ENCODE peak calls at places on chromosomes 4 and X, in eight cellular contexts. S is adrenal gland, Y is uterus, A is heart left ventricle, K is sigmoid colon, G is esophagus squamous epithelium, N is upper lobe of left lung, W is IMR-90. L is an unnamed sample.

GRCh38 chr4:180054291-180054690 is 2188.9 kb upstream of the TENM3 start:
- DNase-seq in N (no peak), G (no peak), Y (no peak), A (no peak), K (no peak), S (no peak), W (no peak), L (no peak)

GRCh38 chr4:147853706-147854105 is 121.8 kb downstream of the ARHGAP10 start:
- DNase-seq in G (no peak), K (no peak), S (no peak), W (peak; percentile 79), Y (no peak), N (no peak), A (no peak), L (no peak)

GRCh38 chrX:10110984-10111363 is 45.8 kb upstream of the CLCN4 start:
- DNase-seq in N (no peak), K (no peak), G (no peak), W (no peak), Y (no peak), A (no peak), S (no peak), L (no peak)

GRCh38 chrX:123851010-123851409 is 8.8 kb upstream of the XIAP start:
- DNase-seq in K (no peak), Y (no peak), G (no peak), S (no peak), A (no peak), W (no peak), N (no peak), L (no peak)

GRCh38 chrX:51332188-51332942 is at the start of gene NUDT10:
- DNase-seq in A (peak; percentile 46), N (peak; percentile 88), G (no peak), W (peak; percentile 10), S (peak; percentile 68), Y (peak; percentile 65), K (peak; percentile 74), L (no peak)

GRCh38 chrX:137194164-137194563 is 160.4 kb upstream of the GPR101 start:
- DNase-seq in A (no peak), K (no peak), W (peak; percentile 21), S (peak; percentile 50), Y (no peak), N (no peak), G (no peak), L (no peak)

GRCh38 chr4:142191901-142192300 is 555.5 kb downstream of the IL15 start:
- DNase-seq in S (no peak), G (no peak), N (no peak), K (no peak), W (no peak), A (no peak), Y (no peak), L (no peak)

GRCh38 chrX:31266172-31267076 is 194.6 kb upstream of the FTHL17 start:
- DNase-seq in K (peak; percentile 75), N (peak; percentile 93), Y (peak; percentile 25), A (peak; percentile 63), S (peak; percentile 61), W (no peak), G (no peak), L (no peak)

GRCh38 chr4:18106620-18107019 is 85.1 kb upstream of the LCORL start:
- DNase-seq in A (no peak), S (no peak), G (no peak), W (no peak), Y (no peak), K (no peak), N (no peak), L (no peak)

GRCh38 chr4:10701702-10702460 is 17.3 kb upstream of the CLNK start:
- DNase-seq in K (no peak), N (no peak), Y (no peak), W (peak; percentile 59), G (no peak), A (no peak), S (no peak), L (no peak)

GRCh38 chr4:4330794-4331193 is 40.7 kb downstream of the ZBTB49 start:
- DNase-seq in S (no peak), Y (no peak), W (no peak), G (no peak), N (no peak), A (no peak), K (peak; percentile 48), L (no peak)

GRCh38 chrX:153590961-153591956 is 7.7 kb downstream of the CCNQ start:
- DNase-seq in K (no peak), A (peak; percentile 19), N (no peak), G (no peak), S (peak; percentile 58), W (no peak), Y (no peak), L (no peak)

GRCh38 chr4:129926936-129927335 is 831.0 kb downstream of the C4orf33 start:
- DNase-seq in N (no peak), G (no peak), S (no peak), A (no peak), K (no peak), Y (no peak), W (no peak), L (no peak)

GRCh38 chr4:21769404-21770147 is 179.0 kb downstream of the KCNIP4 start:
- DNase-seq in K (no peak), W (peak; percentile 47), S (no peak), Y (no peak), A (no peak), G (no peak), N (no peak), L (no peak)

GRCh38 chrX:138745215-138745614 is 33.7 kb upstream of the FGF13 start:
- DNase-seq in A (no peak), S (no peak), G (no peak), W (peak; percentile 60), Y (peak; percentile 15), N (no peak), K (no peak), L (no peak)

GRCh38 chrX:149830192-149830873 is 48.6 kb downstream of the MAGEA9 start:
- DNase-seq in G (no peak), N (no peak), A (no peak), K (no peak), W (peak; percentile 17), S (no peak), Y (no peak), L (no peak)

GRCh38 chr4:15938182-15938581 is 358 bp downstream of the FGFBP1 start:
- DNase-seq in K (no peak), S (no peak), Y (no peak), W (no peak), N (no peak), G (no peak), A (no peak), L (no peak)
- TF ChIP-seq POLR2A in K (no peak), S (no peak), Y (no peak), W (no peak), N (no peak), G (peak; percentile 64), A (no peak), L (no peak)

DNA sequence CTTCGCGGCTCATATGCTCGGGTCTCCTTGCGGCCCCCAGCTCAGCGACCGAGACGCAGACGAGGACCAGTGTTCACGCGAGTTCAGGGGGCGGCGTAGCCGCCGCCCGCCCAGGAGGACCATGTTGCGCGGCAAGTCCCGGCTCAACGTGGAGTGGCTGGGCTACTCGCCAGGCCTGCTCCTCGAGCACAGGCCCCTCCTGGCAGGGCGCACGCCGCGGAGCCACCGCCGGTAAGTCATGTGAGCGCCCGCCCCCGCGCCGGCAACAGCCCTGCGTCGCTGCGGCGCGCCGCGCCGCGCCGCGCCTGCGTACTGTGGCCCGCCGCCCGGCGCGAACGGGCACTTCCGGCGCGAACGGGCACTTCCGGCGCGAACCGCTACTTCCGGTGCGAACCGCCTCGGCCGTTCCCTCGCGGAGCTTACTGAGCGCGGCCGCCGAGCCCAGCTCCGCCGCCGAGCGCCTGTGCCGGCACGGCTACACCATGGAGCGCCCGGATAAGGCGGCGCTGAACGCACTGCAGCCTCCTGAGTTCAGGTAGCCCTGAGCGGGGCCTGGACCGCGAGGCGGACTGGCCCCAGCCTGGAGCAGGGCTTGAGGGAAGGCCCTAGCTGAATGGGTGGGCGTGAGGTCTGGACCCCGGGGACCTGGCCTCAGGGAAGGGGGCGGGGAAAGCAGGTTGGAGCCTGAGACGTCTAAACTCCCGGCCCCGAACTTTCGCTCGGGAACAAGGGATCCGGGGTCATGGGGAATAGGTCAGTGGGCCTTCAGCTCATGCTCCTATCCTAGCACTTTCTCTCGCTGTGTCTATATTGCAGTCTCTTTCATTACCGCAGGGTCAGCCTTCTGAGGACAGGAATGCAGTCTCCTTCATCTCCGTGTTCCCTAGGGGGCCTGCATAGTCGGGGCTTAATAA is at the start of gene VMA21:
- DNase-seq in K (peak; percentile 96), S (peak; percentile 94), Y (peak; percentile 87), W (peak; percentile 82), G (peak; percentile 15), A (peak; percentile 94), N (peak; percentile 97), L (no peak)
- TF ChIP-seq POLR2A in K (peak; percentile 37), S (peak; percentile 69), Y (peak; percentile 69), W (peak; percentile 32), G (peak; percentile 43), A (no peak), N (peak; percentile 66), L (no peak)

GRCh38 chr4:103198111-103198765 is at the start of gene CENPE:
- DNase-seq in Y (peak; percentile 79), G (peak; percentile 27), N (peak; percentile 95), A (peak; percentile 88), S (peak; percentile 93), K (peak; percentile 90), W (peak; percentile 82), L (no peak)
- TF ChIP-seq POLR2A in Y (peak; percentile 15), G (no peak), N (no peak), A (no peak), S (peak; percentile 8), K (no peak), W (no peak), L (no peak)

GRCh38 chrX:154804957-154805695 is at the start of gene MPP1:
- DNase-seq in N (peak; percentile 96), K (peak; percentile 87), G (no peak), A (peak; percentile 78), Y (peak; percentile 58), S (peak; percentile 80), W (peak; percentile 66), L (no peak)
- TF ChIP-seq POLR2A in N (no peak), K (peak; percentile 36), G (peak; percentile 24), A (no peak), Y (peak; percentile 39), S (peak; percentile 70), W (no peak), L (no peak)